ENCODE peak calls at places on chromosomes 1 and 21, in ten cellular contexts. One of them, this sample, is unnamed.
A peak's percentile ranks its signal among the peaks of the same experiment; 100 is the strongest.

GRCh38 chr1:79460773-79461436 is 454.4 kb upstream of the ADGRL4 start:
- DNase-seq in COLO829: no peak
- DNase-seq in GM20000: peak; percentile 68
- DNase-seq in astrocyte of the spinal cord: no peak
- DNase-seq in NB4: no peak
- DNase-seq in tibial artery: no peak
- DNase-seq in activated naive CD4-positive, alpha-beta T cell treated with anti-CD3 and anti-CD28 coated beads, Interleukin-2, amount 50 U/mL, for 16 hours: no peak
- DNase-seq in HepG2: no peak
- DNase-seq in stimulated activated CD8-positive, alpha-beta memory T cell treated with anti-CD3 and anti-CD28 coated beads, Interleukin-4, amount 100 ng/mL, for 1 hour: no peak
- DNase-seq in effector CD4-positive, alpha-beta T cell: no peak
- DNase-seq in this sample: no peak

GRCh38 chr1:94094466-94095111 is 26.4 kb downstream of the ABCA4 start:
- DNase-seq in activated naive CD4-positive, alpha-beta T cell treated with anti-CD3 and anti-CD28 coated beads, Interleukin-2, amount 50 U/mL, for 16 hours: no peak
- DNase-seq in COLO829: no peak
- DNase-seq in HepG2: no peak
- DNase-seq in GM20000: no peak
- DNase-seq in effector CD4-positive, alpha-beta T cell: no peak
- DNase-seq in NB4: no peak
- DNase-seq in astrocyte of the spinal cord: peak; percentile 96
- DNase-seq in tibial artery: peak; percentile 90
- DNase-seq in stimulated activated CD8-positive, alpha-beta memory T cell treated with anti-CD3 and anti-CD28 coated beads, Interleukin-4, amount 100 ng/mL, for 1 hour: no peak
- DNase-seq in this sample: no peak

GRCh38 chr1:7942701-7943029 is 2.0 kb upstream of the TNFRSF9 start:
- DNase-seq in HepG2: no peak
- DNase-seq in GM20000: no peak
- DNase-seq in COLO829: no peak
- DNase-seq in NB4: no peak
- DNase-seq in activated naive CD4-positive, alpha-beta T cell treated with anti-CD3 and anti-CD28 coated beads, Interleukin-2, amount 50 U/mL, for 16 hours: no peak
- DNase-seq in stimulated activated CD8-positive, alpha-beta memory T cell treated with anti-CD3 and anti-CD28 coated beads, Interleukin-4, amount 100 ng/mL, for 1 hour: no peak
- DNase-seq in tibial artery: no peak
- DNase-seq in effector CD4-positive, alpha-beta T cell: no peak
- DNase-seq in astrocyte of the spinal cord: no peak
- DNase-seq in this sample: no peak

GRCh38 chr1:145845144-145845513 is 301 bp upstream of the NUDT17 start:
- DNase-seq in tibial artery: no peak
- DNase-seq in COLO829: peak; percentile 9
- DNase-seq in HepG2: no peak
- DNase-seq in effector CD4-positive, alpha-beta T cell: no peak
- DNase-seq in GM20000: peak; percentile 73
- DNase-seq in NB4: peak; percentile 75
- DNase-seq in activated naive CD4-positive, alpha-beta T cell treated with anti-CD3 and anti-CD28 coated beads, Interleukin-2, amount 50 U/mL, for 16 hours: no peak
- DNase-seq in stimulated activated CD8-positive, alpha-beta memory T cell treated with anti-CD3 and anti-CD28 coated beads, Interleukin-4, amount 100 ng/mL, for 1 hour: no peak
- DNase-seq in astrocyte of the spinal cord: no peak
- DNase-seq in this sample: no peak

GRCh38 chr1:35316264-35316663 is 47.8 kb downstream of the ZMYM4 start:
- DNase-seq in stimulated activated CD8-positive, alpha-beta memory T cell treated with anti-CD3 and anti-CD28 coated beads, Interleukin-4, amount 100 ng/mL, for 1 hour: no peak
- DNase-seq in astrocyte of the spinal cord: no peak
- DNase-seq in GM20000: no peak
- DNase-seq in activated naive CD4-positive, alpha-beta T cell treated with anti-CD3 and anti-CD28 coated beads, Interleukin-2, amount 50 U/mL, for 16 hours: no peak
- DNase-seq in COLO829: no peak
- DNase-seq in effector CD4-positive, alpha-beta T cell: no peak
- DNase-seq in HepG2: no peak
- DNase-seq in tibial artery: no peak
- DNase-seq in NB4: no peak
- DNase-seq in this sample: no peak

GRCh38 chr1:22971161-22972062 is 1.3 kb downstream of the LACTBL1 start:
- DNase-seq in stimulated activated CD8-positive, alpha-beta memory T cell treated with anti-CD3 and anti-CD28 coated beads, Interleukin-4, amount 100 ng/mL, for 1 hour: no peak
- DNase-seq in effector CD4-positive, alpha-beta T cell: no peak
- DNase-seq in HepG2: no peak
- DNase-seq in tibial artery: no peak
- DNase-seq in COLO829: no peak
- DNase-seq in astrocyte of the spinal cord: no peak
- DNase-seq in GM20000: no peak
- DNase-seq in activated naive CD4-positive, alpha-beta T cell treated with anti-CD3 and anti-CD28 coated beads, Interleukin-2, amount 50 U/mL, for 16 hours: no peak
- DNase-seq in NB4: no peak
- DNase-seq in this sample: no peak

GRCh38 chr21:45148316-45149000 is 74.1 kb downstream of the ADARB1 start:
- DNase-seq in NB4: no peak
- DNase-seq in activated naive CD4-positive, alpha-beta T cell treated with anti-CD3 and anti-CD28 coated beads, Interleukin-2, amount 50 U/mL, for 16 hours: no peak
- DNase-seq in astrocyte of the spinal cord: no peak
- DNase-seq in GM20000: no peak
- DNase-seq in effector CD4-positive, alpha-beta T cell: no peak
- DNase-seq in stimulated activated CD8-positive, alpha-beta memory T cell treated with anti-CD3 and anti-CD28 coated beads, Interleukin-4, amount 100 ng/mL, for 1 hour: no peak
- DNase-seq in HepG2: no peak
- DNase-seq in tibial artery: peak; percentile 68
- DNase-seq in COLO829: no peak
- DNase-seq in this sample: no peak

GRCh38 chr1:89487972-89488371 is 36.7 kb upstream of the LRRC8B start:
- DNase-seq in tibial artery: no peak
- DNase-seq in effector CD4-positive, alpha-beta T cell: no peak
- DNase-seq in HepG2: no peak
- DNase-seq in NB4: peak; percentile 65
- DNase-seq in COLO829: no peak
- DNase-seq in astrocyte of the spinal cord: no peak
- DNase-seq in stimulated activated CD8-positive, alpha-beta memory T cell treated with anti-CD3 and anti-CD28 coated beads, Interleukin-4, amount 100 ng/mL, for 1 hour: no peak
- DNase-seq in activated naive CD4-positive, alpha-beta T cell treated with anti-CD3 and anti-CD28 coated beads, Interleukin-2, amount 50 U/mL, for 16 hours: no peak
- DNase-seq in GM20000: no peak
- DNase-seq in this sample: no peak

GRCh38 chr1:47371016-47371517 is 37.5 kb downstream of the CMPK1 start:
- DNase-seq in astrocyte of the spinal cord: peak; percentile 60
- DNase-seq in HepG2: no peak
- DNase-seq in activated naive CD4-positive, alpha-beta T cell treated with anti-CD3 and anti-CD28 coated beads, Interleukin-2, amount 50 U/mL, for 16 hours: no peak
- DNase-seq in tibial artery: no peak
- DNase-seq in COLO829: no peak
- DNase-seq in effector CD4-positive, alpha-beta T cell: no peak
- DNase-seq in stimulated activated CD8-positive, alpha-beta memory T cell treated with anti-CD3 and anti-CD28 coated beads, Interleukin-4, amount 100 ng/mL, for 1 hour: no peak
- DNase-seq in GM20000: no peak
- DNase-seq in NB4: no peak
- DNase-seq in this sample: no peak

GRCh38 chr1:207405814-207406213 is 48.3 kb upstream of the CR2 start:
- DNase-seq in tibial artery: no peak
- DNase-seq in effector CD4-positive, alpha-beta T cell: no peak
- DNase-seq in HepG2: no peak
- DNase-seq in activated naive CD4-positive, alpha-beta T cell treated with anti-CD3 and anti-CD28 coated beads, Interleukin-2, amount 50 U/mL, for 16 hours: no peak
- DNase-seq in stimulated activated CD8-positive, alpha-beta memory T cell treated with anti-CD3 and anti-CD28 coated beads, Interleukin-4, amount 100 ng/mL, for 1 hour: no peak
- DNase-seq in NB4: no peak
- DNase-seq in COLO829: no peak
- DNase-seq in astrocyte of the spinal cord: no peak
- DNase-seq in GM20000: no peak
- DNase-seq in this sample: no peak

GRCh38 chr1:163071381-163072255 is 2.5 kb downstream of the RGS4 start:
- DNase-seq in effector CD4-positive, alpha-beta T cell: no peak
- DNase-seq in tibial artery: peak; percentile 82
- DNase-seq in activated naive CD4-positive, alpha-beta T cell treated with anti-CD3 and anti-CD28 coated beads, Interleukin-2, amount 50 U/mL, for 16 hours: peak; percentile 21
- DNase-seq in NB4: peak; percentile 48
- DNase-seq in HepG2: peak; percentile 30
- DNase-seq in GM20000: peak; percentile 52
- DNase-seq in astrocyte of the spinal cord: peak; percentile 91
- DNase-seq in COLO829: peak; percentile 86
- DNase-seq in stimulated activated CD8-positive, alpha-beta memory T cell treated with anti-CD3 and anti-CD28 coated beads, Interleukin-4, amount 100 ng/mL, for 1 hour: no peak
- DNase-seq in this sample: no peak

GRCh38 chr1:218967836-218968235 is 205.8 kb upstream of the LYPLAL1 start:
- DNase-seq in COLO829: peak; percentile 8
- DNase-seq in activated naive CD4-positive, alpha-beta T cell treated with anti-CD3 and anti-CD28 coated beads, Interleukin-2, amount 50 U/mL, for 16 hours: no peak
- DNase-seq in NB4: no peak
- DNase-seq in astrocyte of the spinal cord: peak; percentile 36
- DNase-seq in effector CD4-positive, alpha-beta T cell: no peak
- DNase-seq in tibial artery: no peak
- DNase-seq in stimulated activated CD8-positive, alpha-beta memory T cell treated with anti-CD3 and anti-CD28 coated beads, Interleukin-4, amount 100 ng/mL, for 1 hour: no peak
- DNase-seq in GM20000: no peak
- DNase-seq in HepG2: no peak
- DNase-seq in this sample: no peak

GRCh38 chr1:31989964-31990363 is 23.7 kb upstream of the KHDRBS1 start:
- DNase-seq in HepG2: no peak
- DNase-seq in stimulated activated CD8-positive, alpha-beta memory T cell treated with anti-CD3 and anti-CD28 coated beads, Interleukin-4, amount 100 ng/mL, for 1 hour: no peak
- DNase-seq in activated naive CD4-positive, alpha-beta T cell treated with anti-CD3 and anti-CD28 coated beads, Interleukin-2, amount 50 U/mL, for 16 hours: no peak
- DNase-seq in NB4: no peak
- DNase-seq in COLO829: no peak
- DNase-seq in effector CD4-positive, alpha-beta T cell: no peak
- DNase-seq in GM20000: no peak
- DNase-seq in tibial artery: no peak
- DNase-seq in astrocyte of the spinal cord: no peak
- DNase-seq in this sample: no peak

GRCh38 chr1:202279806-202280205 is 61.9 kb downstream of the UBE2T start:
- DNase-seq in COLO829: no peak
- DNase-seq in astrocyte of the spinal cord: peak; percentile 23
- DNase-seq in tibial artery: no peak
- DNase-seq in stimulated activated CD8-positive, alpha-beta memory T cell treated with anti-CD3 and anti-CD28 coated beads, Interleukin-4, amount 100 ng/mL, for 1 hour: no peak
- DNase-seq in effector CD4-positive, alpha-beta T cell: no peak
- DNase-seq in NB4: no peak
- DNase-seq in GM20000: no peak
- DNase-seq in activated naive CD4-positive, alpha-beta T cell treated with anti-CD3 and anti-CD28 coated beads, Interleukin-2, amount 50 U/mL, for 16 hours: no peak
- DNase-seq in HepG2: no peak
- DNase-seq in this sample: no peak

GRCh38 chr1:150066838-150067183 is 765 bp upstream of the VPS45 start:
- DNase-seq in tibial artery: peak; percentile 83
- DNase-seq in HepG2: no peak
- DNase-seq in astrocyte of the spinal cord: no peak
- DNase-seq in effector CD4-positive, alpha-beta T cell: peak; percentile 4
- DNase-seq in COLO829: no peak
- DNase-seq in stimulated activated CD8-positive, alpha-beta memory T cell treated with anti-CD3 and anti-CD28 coated beads, Interleukin-4, amount 100 ng/mL, for 1 hour: no peak
- DNase-seq in activated naive CD4-positive, alpha-beta T cell treated with anti-CD3 and anti-CD28 coated beads, Interleukin-2, amount 50 U/mL, for 16 hours: peak; percentile 43
- DNase-seq in GM20000: peak; percentile 20
- DNase-seq in NB4: peak; percentile 71
- DNase-seq in this sample: no peak

GRCh38 chr1:153610334-153611023 is 2.5 kb downstream of the S100A16 start:
- DNase-seq in activated naive CD4-positive, alpha-beta T cell treated with anti-CD3 and anti-CD28 coated beads, Interleukin-2, amount 50 U/mL, for 16 hours: no peak
- DNase-seq in GM20000: no peak
- DNase-seq in NB4: peak; percentile 64
- DNase-seq in COLO829: no peak
- DNase-seq in HepG2: no peak
- DNase-seq in astrocyte of the spinal cord: peak; percentile 24
- DNase-seq in effector CD4-positive, alpha-beta T cell: no peak
- DNase-seq in stimulated activated CD8-positive, alpha-beta memory T cell treated with anti-CD3 and anti-CD28 coated beads, Interleukin-4, amount 100 ng/mL, for 1 hour: no peak
- DNase-seq in tibial artery: no peak
- DNase-seq in this sample: no peak

GRCh38 chr1:216923601-216924000 is 200.4 kb upstream of the ESRRG start:
- DNase-seq in HepG2: no peak
- DNase-seq in stimulated activated CD8-positive, alpha-beta memory T cell treated with anti-CD3 and anti-CD28 coated beads, Interleukin-4, amount 100 ng/mL, for 1 hour: no peak
- DNase-seq in NB4: no peak
- DNase-seq in GM20000: no peak
- DNase-seq in tibial artery: no peak
- DNase-seq in COLO829: no peak
- DNase-seq in activated naive CD4-positive, alpha-beta T cell treated with anti-CD3 and anti-CD28 coated beads, Interleukin-2, amount 50 U/mL, for 16 hours: no peak
- DNase-seq in astrocyte of the spinal cord: no peak
- DNase-seq in effector CD4-positive, alpha-beta T cell: no peak
- DNase-seq in this sample: no peak

GRCh38 chr1:147162093-147162492 is 10.2 kb downstream of the PRKAB2 start:
- DNase-seq in GM20000: no peak
- DNase-seq in stimulated activated CD8-positive, alpha-beta memory T cell treated with anti-CD3 and anti-CD28 coated beads, Interleukin-4, amount 100 ng/mL, for 1 hour: no peak
- DNase-seq in activated naive CD4-positive, alpha-beta T cell treated with anti-CD3 and anti-CD28 coated beads, Interleukin-2, amount 50 U/mL, for 16 hours: no peak
- DNase-seq in tibial artery: no peak
- DNase-seq in COLO829: no peak
- DNase-seq in HepG2: no peak
- DNase-seq in effector CD4-positive, alpha-beta T cell: no peak
- DNase-seq in astrocyte of the spinal cord: no peak
- DNase-seq in NB4: no peak
- DNase-seq in this sample: no peak

GRCh38 chr21:44857127-44857892 is 16.2 kb downstream of the PTTG1IP start:
- DNase-seq in activated naive CD4-positive, alpha-beta T cell treated with anti-CD3 and anti-CD28 coated beads, Interleukin-2, amount 50 U/mL, for 16 hours: no peak
- DNase-seq in NB4: no peak
- DNase-seq in stimulated activated CD8-positive, alpha-beta memory T cell treated with anti-CD3 and anti-CD28 coated beads, Interleukin-4, amount 100 ng/mL, for 1 hour: no peak
- DNase-seq in HepG2: no peak
- DNase-seq in astrocyte of the spinal cord: no peak
- DNase-seq in COLO829: no peak
- DNase-seq in effector CD4-positive, alpha-beta T cell: no peak
- DNase-seq in tibial artery: no peak
- DNase-seq in GM20000: no peak
- DNase-seq in this sample: no peak

GRCh38 chr1:26560403-26560780 is 30.8 kb downstream of the RPS6KA1 start:
- DNase-seq in stimulated activated CD8-positive, alpha-beta memory T cell treated with anti-CD3 and anti-CD28 coated beads, Interleukin-4, amount 100 ng/mL, for 1 hour: no peak
- DNase-seq in effector CD4-positive, alpha-beta T cell: no peak
- DNase-seq in activated naive CD4-positive, alpha-beta T cell treated with anti-CD3 and anti-CD28 coated beads, Interleukin-2, amount 50 U/mL, for 16 hours: no peak
- DNase-seq in NB4: no peak
- DNase-seq in HepG2: no peak
- DNase-seq in COLO829: no peak
- DNase-seq in GM20000: no peak
- DNase-seq in astrocyte of the spinal cord: no peak
- DNase-seq in tibial artery: no peak
- DNase-seq in this sample: no peak